ENCODE peak calls at places on chromosomes 6 and 20, in nine cellular contexts. Y is suprapubic skin, V is breast epithelium, Q is endothelial cell of umbilical vein, D is prostate gland, C is HCT116, U is sigmoid colon, E is stomach, M is Panc1. O is an unnamed sample.
A peak's percentile ranks its signal among the peaks of the same experiment; 100 is the strongest.

GRCh38 chr6:16901777-16902176 is 140.5 kb upstream of the ATXN1 start:
- DNase-seq in Q (peak; percentile 40), M (no peak), C (no peak), D (peak; percentile 60), E (peak; percentile 44), U (peak; percentile 74), Y (peak; percentile 71), V (peak; percentile 78), O (peak; percentile 62)

GRCh38 chr6:10237284-10238043 is 177.4 kb downstream of the TFAP2A start:
- DNase-seq in C (peak; percentile 86), Y (no peak), D (no peak), M (peak; percentile 64), V (no peak), E (no peak), Q (no peak), U (no peak), O (peak; percentile 10)

GRCh38 chr20:59606566-59606965 is 2.2 kb downstream of the PHACTR3 start:
- DNase-seq in E (no peak), U (no peak), Y (no peak), Q (no peak), V (no peak), C (no peak), D (no peak), M (no peak), O (no peak)

GRCh38 chr6:14706378-14706929 is 539.4 kb upstream of the JARID2 start:
- DNase-seq in V (no peak), Q (no peak), E (no peak), U (peak; percentile 84), Y (no peak), D (no peak), C (peak; percentile 48), M (no peak), O (peak; percentile 27)

GRCh38 chr20:57629976-57630525 is 9.8 kb upstream of the ZBP1 start:
- DNase-seq in C (no peak), D (no peak), Q (no peak), M (no peak), E (no peak), V (no peak), Y (no peak), U (no peak), O (no peak)

GRCh38 chr6:45886776-45887175 is 128.9 kb downstream of the CLIC5 start:
- DNase-seq in V (no peak), C (no peak), Q (no peak), E (no peak), Y (no peak), M (no peak), D (no peak), U (no peak), O (no peak)

GRCh38 chr20:25991051-25991755 is 294.6 kb upstream of the ZNF337 start:
- DNase-seq in E (no peak), V (no peak), U (no peak), M (no peak), D (no peak), Y (no peak), Q (no peak), C (no peak), O (no peak)

GRCh38 chr6:168440520-168441433 is at the start of gene SMOC2:
- DNase-seq in U (no peak), M (no peak), Y (no peak), C (no peak), V (no peak), E (no peak), D (peak; percentile 40), Q (no peak), O (peak; percentile 52)

GRCh38 chr20:41299899-41300298 is 17.6 kb downstream of the ZHX3 start:
- DNase-seq in D (no peak), V (no peak), Y (no peak), U (no peak), M (no peak), C (no peak), Q (no peak), E (no peak), O (no peak)

GRCh38 chr6:69232506-69233194 is 564.2 kb downstream of the LMBRD1 start:
- DNase-seq in D (peak; percentile 44), Q (peak; percentile 15), V (no peak), U (peak; percentile 69), C (no peak), M (no peak), E (peak; percentile 53), Y (no peak), O (peak; percentile 63)

GRCh38 chr6:55794136-55794812 is 81.1 kb downstream of the BMP5 start:
- DNase-seq in M (no peak), Y (no peak), Q (peak; percentile 60), U (no peak), E (no peak), C (no peak), V (no peak), D (no peak), O (no peak)

GRCh38 chr6:6715465-6715864 is 126.9 kb downstream of the LY86 start:
- DNase-seq in Y (no peak), V (no peak), Q (no peak), D (no peak), U (no peak), C (no peak), M (no peak), E (no peak), O (no peak)

GRCh38 chr20:50348118-50348517 is 157.5 kb downstream of the CEBPB start:
- DNase-seq in V (no peak), Q (no peak), M (no peak), D (peak; percentile 27), Y (no peak), U (peak; percentile 74), E (no peak), C (no peak), O (no peak)

GRCh38 chr6:147022041-147022440 is 182.2 kb upstream of the STXBP5 start:
- DNase-seq in C (no peak), D (no peak), E (no peak), Q (no peak), V (no peak), Y (no peak), U (no peak), M (no peak), O (no peak)

DNA sequence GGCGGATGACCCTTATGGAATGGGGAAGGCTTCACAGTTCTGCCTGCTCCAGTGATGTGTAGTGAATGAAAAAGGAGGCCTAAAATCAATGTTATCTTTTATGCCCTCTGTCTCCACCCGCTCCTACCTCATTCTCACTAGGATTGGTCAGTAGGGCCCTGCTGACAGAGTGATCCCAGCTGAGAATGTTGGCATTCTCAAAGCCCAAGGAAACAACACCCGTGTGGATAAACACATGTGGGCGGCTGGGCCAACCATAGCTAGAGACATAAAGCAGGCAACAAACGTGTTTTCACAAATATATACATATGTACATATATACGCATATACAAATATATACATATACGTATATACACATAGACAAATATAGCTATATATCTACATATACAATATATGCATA is 4.5 kb downstream of the RIPK1 start:
- DNase-seq in C (no peak), U (no peak), M (no peak), Y (no peak), V (no peak), E (no peak), D (no peak), Q (no peak), O (no peak)
- TF ChIP-seq POLR2AphosphoS5 in C (no peak), U (no peak), M (no peak), Y (no peak), V (no peak), E (no peak), D (no peak), Q (no peak), O (no peak)

DNA sequence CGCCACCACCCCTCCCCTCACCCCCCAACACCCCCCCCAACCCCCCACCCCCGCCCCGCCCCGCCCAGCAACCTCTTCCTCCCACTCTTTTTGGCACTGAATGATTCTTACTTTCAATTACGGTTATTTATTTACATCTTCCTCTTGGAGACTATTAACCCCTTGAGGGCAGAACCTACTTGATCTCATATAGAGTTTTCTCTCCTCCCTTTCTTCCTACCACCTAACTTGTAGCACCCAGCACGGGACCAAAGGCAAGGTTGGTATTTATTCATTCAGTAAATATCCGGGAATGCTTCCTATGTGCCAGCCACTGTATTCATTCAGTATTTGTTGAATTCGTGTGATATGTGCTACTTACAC is 1.2 kb upstream of the CNKSR3 start:
- DNase-seq in Q (no peak), E (no peak), C (no peak), V (no peak), M (no peak), U (no peak), Y (no peak), D (no peak), O (no peak)
- H3K4me3 ChIP-seq in Q (no peak overlapping the region), E (peak overlapping the region; percentile 85), C (peak overlapping the region; percentile 82), V (peak overlapping the region; percentile 82), M (peak overlapping the region; percentile 22), U (peak overlapping the region; percentile 73), Y (peak overlapping the region; percentile 67), D (no peak overlapping the region), O (no peak overlapping the region)

GRCh38 chr6:124963416-124964083 is 1.3 kb downstream of the RNF217 start:
- DNase-seq in U (no peak), E (no peak), M (no peak), D (no peak), Q (peak; percentile 75), Y (no peak), V (no peak), C (no peak), O (no peak)
- TF ChIP-seq POLR2AphosphoS5 in U (peak; percentile 36), E (no peak), M (no peak), D (no peak), Q (no peak), Y (no peak), V (no peak), C (no peak), O (no peak)

GRCh38 chr6:84766118-84766683 is 1.8 kb upstream of the TBX18 start:
- DNase-seq in C (no peak), Q (no peak), U (no peak), D (no peak), Y (no peak), V (no peak), M (no peak), E (no peak), O (no peak)

GRCh38 chr6:84762220-84762940 is 2.0 kb downstream of the TBX18 start:
- DNase-seq in D (no peak), U (no peak), C (no peak), V (no peak), Q (peak; percentile 74), Y (no peak), M (no peak), E (no peak), O (no peak)

GRCh38 chr6:84763397-84764331 is 734 bp downstream of the TBX18 start:
- DNase-seq in C (peak; percentile 61), V (no peak), U (peak; percentile 70), E (no peak), Y (peak; percentile 79), D (no peak), M (peak; percentile 12), Q (peak; percentile 89), O (no peak)

GRCh38 chr6:84764332-84765049 is at the start of gene TBX18:
- DNase-seq in U (peak; percentile 91), D (no peak), E (peak; percentile 39), V (peak; percentile 74), Y (peak; percentile 97), Q (peak; percentile 99), C (peak; percentile 85), M (peak; percentile 27), O (peak; percentile 80)

DNA sequence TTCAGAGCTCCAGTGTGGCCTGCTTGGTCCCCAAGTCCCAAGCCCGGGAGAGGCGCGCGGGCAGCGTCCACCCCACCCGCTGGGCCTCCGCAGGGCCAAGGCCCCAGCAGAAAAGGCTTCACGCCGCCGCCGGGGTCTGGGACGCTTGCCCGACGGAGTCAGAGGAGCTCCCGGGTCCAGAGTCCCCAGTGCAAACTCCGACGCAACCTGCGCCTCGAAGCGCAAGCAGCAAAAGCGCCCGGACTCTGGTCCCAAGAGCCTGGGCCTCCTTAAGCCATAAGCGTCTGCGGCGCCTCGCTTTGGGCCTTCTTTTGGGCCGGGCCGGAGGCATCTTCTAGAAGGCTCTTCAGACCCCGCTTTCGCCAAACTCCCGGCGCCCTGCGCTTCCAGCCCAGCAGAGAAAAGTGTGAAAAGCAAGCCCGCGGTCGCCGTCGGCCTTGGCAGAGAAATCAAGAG is 1.4 kb downstream of the TBX18 start:
- DNase-seq in C (no peak), M (no peak), E (no peak), V (no peak), Y (no peak), Q (peak; percentile 67), U (no peak), D (no peak), O (no peak)
- H3K4me3 ChIP-seq in C (peak overlapping the region; percentile 53), M (peak overlapping the region; percentile 55), E (peak overlapping the region; percentile 36), V (peak overlapping the region; percentile 58), Y (peak overlapping the region; percentile 61), Q (peak overlapping the region; percentile 63), U (peak overlapping the region; percentile 45), D (no peak overlapping the region), O (peak overlapping the region; percentile 32)

O was measured in transverse colon.